ENCODE peak calls at places on chromosomes 1 and 21, in nine cellular contexts. One of them, this sample, is unnamed.

GRCh38 chr1:29789221-29789909 is 553.0 kb downstream of the PTPRU start:
- DNase-seq in endodermal cell: no peak
- DNase-seq in IMR-90: peak; percentile 23
- DNase-seq in psoas muscle: no peak
- DNase-seq in adipocyte: no peak
- DNase-seq in colonic mucosa: peak; percentile 7
- DNase-seq in CD8-positive, alpha-beta T cell: no peak
- DNase-seq in SJSA1: peak; percentile 39
- DNase-seq in hepatocyte: no peak
- DNase-seq in this sample: no peak

GRCh38 chr1:225862581-225862950 is 19.6 kb downstream of the TMEM63A start:
- DNase-seq in hepatocyte: no peak
- DNase-seq in IMR-90: no peak
- DNase-seq in CD8-positive, alpha-beta T cell: no peak
- DNase-seq in psoas muscle: no peak
- DNase-seq in colonic mucosa: no peak
- DNase-seq in SJSA1: no peak
- DNase-seq in endodermal cell: no peak
- DNase-seq in adipocyte: no peak
- DNase-seq in this sample: no peak

GRCh38 chr1:23217421-23218115 is at the start of gene HTR1D:
- DNase-seq in SJSA1: no peak
- DNase-seq in IMR-90: no peak
- DNase-seq in CD8-positive, alpha-beta T cell: no peak
- DNase-seq in colonic mucosa: no peak
- DNase-seq in endodermal cell: peak; percentile 86
- DNase-seq in adipocyte: peak; percentile 44
- DNase-seq in psoas muscle: no peak
- DNase-seq in hepatocyte: peak; percentile 42
- DNase-seq in this sample: no peak

GRCh38 chr1:157170677-157171515 is 32.7 kb upstream of the ETV3 start:
- DNase-seq in adipocyte: peak; percentile 57
- DNase-seq in IMR-90: no peak
- DNase-seq in CD8-positive, alpha-beta T cell: no peak
- DNase-seq in endodermal cell: peak; percentile 93
- DNase-seq in psoas muscle: no peak
- DNase-seq in SJSA1: peak; percentile 26
- DNase-seq in hepatocyte: peak; percentile 58
- DNase-seq in colonic mucosa: peak; percentile 58
- DNase-seq in this sample: peak; percentile 39

GRCh38 chr1:91697322-91698260 is 188.4 kb downstream of the TGFBR3 start:
- DNase-seq in adipocyte: peak; percentile 84
- DNase-seq in endodermal cell: no peak
- DNase-seq in psoas muscle: no peak
- DNase-seq in colonic mucosa: no peak
- DNase-seq in IMR-90: peak; percentile 79
- DNase-seq in CD8-positive, alpha-beta T cell: no peak
- DNase-seq in SJSA1: no peak
- DNase-seq in hepatocyte: no peak
- DNase-seq in this sample: no peak

GRCh38 chr1:234607091-234608025 is 2.6 kb downstream of the IRF2BP2 start:
- DNase-seq in psoas muscle: peak; percentile 31
- DNase-seq in IMR-90: no peak
- DNase-seq in CD8-positive, alpha-beta T cell: no peak
- DNase-seq in adipocyte: peak; percentile 53
- DNase-seq in hepatocyte: no peak
- DNase-seq in endodermal cell: peak; percentile 67
- DNase-seq in colonic mucosa: no peak
- DNase-seq in SJSA1: peak; percentile 74
- DNase-seq in this sample: no peak

GRCh38 chr1:96508226-96508625 is 213.4 kb upstream of the PTBP2 start:
- DNase-seq in hepatocyte: no peak
- DNase-seq in psoas muscle: no peak
- DNase-seq in adipocyte: no peak
- DNase-seq in IMR-90: no peak
- DNase-seq in colonic mucosa: no peak
- DNase-seq in SJSA1: no peak
- DNase-seq in CD8-positive, alpha-beta T cell: no peak
- DNase-seq in endodermal cell: no peak
- DNase-seq in this sample: no peak

GRCh38 chr1:220767312-220768126 is 19.2 kb upstream of the MTARC1 start:
- DNase-seq in IMR-90: peak; percentile 53
- DNase-seq in endodermal cell: no peak
- DNase-seq in colonic mucosa: no peak
- DNase-seq in SJSA1: no peak
- DNase-seq in hepatocyte: peak; percentile 62
- DNase-seq in adipocyte: no peak
- DNase-seq in CD8-positive, alpha-beta T cell: no peak
- DNase-seq in psoas muscle: no peak
- DNase-seq in this sample: peak; percentile 31

GRCh38 chr21:46155514-46156377 is at the start of gene FTCD:
- DNase-seq in CD8-positive, alpha-beta T cell: no peak
- DNase-seq in endodermal cell: no peak
- DNase-seq in colonic mucosa: no peak
- DNase-seq in hepatocyte: peak; percentile 63
- DNase-seq in psoas muscle: no peak
- DNase-seq in adipocyte: no peak
- DNase-seq in SJSA1: no peak
- DNase-seq in IMR-90: no peak
- DNase-seq in this sample: no peak

GRCh38 chr1:197799271-197799670 is 24.0 kb upstream of the DENND1B start:
- DNase-seq in adipocyte: peak; percentile 65
- DNase-seq in colonic mucosa: no peak
- DNase-seq in SJSA1: peak; percentile 31
- DNase-seq in hepatocyte: peak; percentile 20
- DNase-seq in psoas muscle: no peak
- DNase-seq in IMR-90: peak; percentile 88
- DNase-seq in CD8-positive, alpha-beta T cell: no peak
- DNase-seq in endodermal cell: peak; percentile 62
- DNase-seq in this sample: peak; percentile 4

DNA sequence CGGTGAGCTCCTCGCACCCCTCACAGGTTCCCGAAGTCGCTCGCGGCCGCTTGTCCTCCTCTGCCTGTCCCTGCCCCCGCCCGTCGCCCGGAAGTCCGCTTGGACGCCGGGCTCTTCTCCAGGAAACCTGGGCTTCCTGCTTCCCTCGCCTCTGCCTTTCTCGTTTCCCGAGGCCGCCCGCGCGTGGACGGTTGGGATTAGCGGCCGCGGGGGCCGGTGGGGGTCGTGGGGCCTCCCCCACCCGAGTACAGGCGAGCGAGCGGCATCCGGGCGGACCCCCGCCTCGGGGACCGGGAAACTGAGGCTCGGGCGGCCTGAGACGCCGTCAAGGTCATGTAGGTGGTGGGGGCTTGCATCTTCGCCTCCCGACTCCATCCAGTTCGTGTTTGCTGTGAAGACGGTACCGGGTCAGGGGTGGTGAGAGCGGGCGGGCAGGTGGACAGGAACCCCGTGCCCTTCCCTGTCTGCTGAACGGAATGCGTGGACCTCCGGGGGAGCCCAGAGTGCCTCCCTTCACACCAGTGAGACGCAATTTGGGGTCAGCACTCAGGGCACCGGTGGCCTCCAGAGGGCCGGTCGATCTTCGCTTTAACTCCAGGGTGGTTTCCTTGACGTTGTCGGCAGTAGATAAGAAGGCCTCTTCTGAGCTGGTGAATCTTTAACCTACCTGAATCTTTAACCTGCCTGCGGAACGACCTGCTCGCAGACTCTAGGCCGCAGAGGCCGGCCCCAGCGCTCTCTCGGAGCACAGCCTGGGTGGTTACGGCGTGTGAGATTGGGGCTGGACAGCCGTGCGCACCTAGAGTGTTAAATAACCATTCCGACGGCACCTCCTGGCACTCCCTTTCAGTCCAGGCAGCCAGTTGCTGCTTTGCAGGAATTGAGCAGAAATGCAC is 715 bp downstream of the ARF1 start:
- DNase-seq in CD8-positive, alpha-beta T cell: no peak
- DNase-seq in SJSA1: peak; percentile 33
- DNase-seq in hepatocyte: peak; percentile 78
- DNase-seq in psoas muscle: peak; percentile 69
- DNase-seq in colonic mucosa: peak; percentile 64
- DNase-seq in adipocyte: peak; percentile 62
- DNase-seq in IMR-90: peak; percentile 29
- DNase-seq in endodermal cell: peak; percentile 72
- DNase-seq in this sample: peak; percentile 46
- H3K4me1 ChIP-seq in CD8-positive, alpha-beta T cell: peaks cover 59% of the 10 kb centered on the region
- H3K4me1 ChIP-seq in SJSA1: peaks cover 56% of the 10 kb centered on the region
- H3K4me1 ChIP-seq in hepatocyte: peaks cover 45% of the 10 kb centered on the region
- H3K4me1 ChIP-seq in psoas muscle: peaks cover 51% of the 10 kb centered on the region
- H3K4me1 ChIP-seq in colonic mucosa: peaks cover 41% of the 10 kb centered on the region
- H3K4me1 ChIP-seq in adipocyte: peaks cover 45% of the 10 kb centered on the region
- H3K4me1 ChIP-seq in IMR-90: peaks cover 27% of the 10 kb centered on the region
- H3K4me1 ChIP-seq in endodermal cell: peaks cover 25% of the 10 kb centered on the region
- H3K4me1 ChIP-seq in this sample: peaks cover 17% of the 10 kb centered on the region

DNA sequence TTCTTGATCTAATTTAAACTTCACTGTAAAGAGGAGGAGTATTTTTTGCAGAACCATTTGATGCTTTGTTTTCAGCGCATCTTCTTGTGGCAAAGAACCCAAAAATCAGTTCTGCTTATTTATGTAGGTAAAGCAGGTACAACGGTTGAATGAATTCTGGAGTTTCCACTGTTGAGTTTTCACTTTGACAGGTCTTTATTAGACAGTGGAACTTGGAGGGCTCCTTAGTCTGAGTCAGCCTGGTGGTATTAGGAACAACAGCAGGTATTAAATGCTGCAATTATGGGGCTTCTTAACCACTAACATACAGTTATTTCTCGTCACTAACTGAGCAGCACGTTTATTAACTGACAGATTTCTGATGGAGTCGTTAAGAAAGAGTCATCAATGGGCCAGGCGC is 1.2 kb downstream of the LRIG2 start:
- DNase-seq in hepatocyte: no peak
- DNase-seq in colonic mucosa: no peak
- DNase-seq in CD8-positive, alpha-beta T cell: no peak
- DNase-seq in SJSA1: no peak
- DNase-seq in psoas muscle: no peak
- DNase-seq in IMR-90: no peak
- DNase-seq in adipocyte: no peak
- DNase-seq in endodermal cell: no peak
- DNase-seq in this sample: no peak
- H3K4me3 ChIP-seq in hepatocyte: peak overlapping the region; percentile 82
- H3K4me3 ChIP-seq in colonic mucosa: peak overlapping the region; percentile 91
- H3K4me3 ChIP-seq in CD8-positive, alpha-beta T cell: peak overlapping the region; percentile 84
- H3K4me3 ChIP-seq in SJSA1: peak overlapping the region; percentile 70
- H3K4me3 ChIP-seq in psoas muscle: peak overlapping the region; percentile 98
- H3K4me3 ChIP-seq in IMR-90: peak overlapping the region; percentile 85
- H3K4me3 ChIP-seq in adipocyte: peak overlapping the region; percentile 97
- H3K4me3 ChIP-seq in endodermal cell: peak overlapping the region; percentile 99
- H3K4me3 ChIP-seq in this sample: peak overlapping the region; percentile 72

DNA sequence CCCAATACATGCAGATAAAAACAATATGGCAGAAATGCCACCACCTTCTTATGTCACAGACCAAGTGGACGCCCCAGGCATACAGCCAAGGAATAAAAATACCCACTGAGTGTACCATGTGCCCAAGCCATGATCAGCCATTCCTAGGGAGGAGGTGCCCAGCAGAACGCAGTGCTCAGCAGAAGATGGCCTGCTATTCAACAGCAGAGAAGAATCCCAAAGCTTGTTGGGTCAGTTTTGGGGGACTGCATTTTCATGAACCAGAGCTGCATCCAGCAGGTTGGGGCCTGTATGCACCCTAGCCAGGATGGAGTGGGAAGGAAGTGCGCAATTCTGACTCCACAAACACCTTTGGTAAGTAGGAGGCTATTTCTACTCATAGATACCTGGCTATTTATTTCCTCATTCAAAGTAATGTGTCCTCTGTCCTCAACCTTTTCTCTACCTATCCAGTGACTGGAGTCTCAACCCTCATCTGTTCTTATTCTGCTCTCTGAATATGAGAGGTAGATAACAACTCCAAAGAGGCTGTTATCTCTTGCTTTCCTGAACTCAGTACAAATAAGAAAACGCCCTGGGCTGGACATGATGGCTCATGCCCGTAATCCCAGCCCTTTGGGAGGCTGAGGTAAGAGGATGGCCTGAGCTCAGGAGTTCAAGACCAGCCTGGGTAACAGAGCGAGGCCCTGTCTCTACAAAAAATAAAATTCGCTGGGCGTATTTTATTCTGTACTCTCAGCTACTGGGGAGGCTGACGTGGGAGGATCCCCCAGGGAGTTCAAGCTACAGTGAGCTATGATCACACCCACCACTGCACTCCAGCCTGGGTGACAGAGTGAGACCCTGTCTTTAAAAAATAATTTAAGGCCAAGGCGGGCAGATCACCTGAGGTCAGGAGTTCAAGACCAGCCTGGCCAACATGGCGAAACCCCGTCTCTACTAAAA is 2.5 kb upstream of the PLEKHM2 start:
- DNase-seq in colonic mucosa: no peak
- DNase-seq in endodermal cell: peak; percentile 59
- DNase-seq in IMR-90: no peak
- DNase-seq in CD8-positive, alpha-beta T cell: no peak
- DNase-seq in psoas muscle: peak; percentile 39
- DNase-seq in hepatocyte: peak; percentile 30
- DNase-seq in SJSA1: no peak
- DNase-seq in adipocyte: no peak
- DNase-seq in this sample: no peak
- H3K4me1 ChIP-seq in colonic mucosa: peaks cover 3% of the 10 kb centered on the region
- H3K4me1 ChIP-seq in endodermal cell: peaks cover 3% of the 10 kb centered on the region
- H3K4me1 ChIP-seq in IMR-90: peaks cover 19% of the 10 kb centered on the region
- H3K4me1 ChIP-seq in CD8-positive, alpha-beta T cell: peaks cover 16% of the 10 kb centered on the region
- H3K4me1 ChIP-seq in psoas muscle: peaks cover 30% of the 10 kb centered on the region
- H3K4me1 ChIP-seq in hepatocyte: peaks cover 14% of the 10 kb centered on the region
- H3K4me1 ChIP-seq in SJSA1: peaks cover 39% of the 10 kb centered on the region
- H3K4me1 ChIP-seq in adipocyte: peaks cover 47% of the 10 kb centered on the region
- H3K4me1 ChIP-seq in this sample: no peaks in the 10 kb centered on the region

GRCh38 chr1:75135829-75136142 is 1.6 kb downstream of the LHX8 start:
- DNase-seq in IMR-90: no peak
- DNase-seq in SJSA1: no peak
- DNase-seq in psoas muscle: no peak
- DNase-seq in hepatocyte: no peak
- DNase-seq in CD8-positive, alpha-beta T cell: no peak
- DNase-seq in colonic mucosa: no peak
- DNase-seq in adipocyte: no peak
- DNase-seq in endodermal cell: no peak
- DNase-seq in this sample: no peak

GRCh38 chr1:75134656-75134938 is 409 bp downstream of the LHX8 start:
- DNase-seq in psoas muscle: no peak
- DNase-seq in CD8-positive, alpha-beta T cell: no peak
- DNase-seq in endodermal cell: no peak
- DNase-seq in adipocyte: no peak
- DNase-seq in IMR-90: no peak
- DNase-seq in hepatocyte: no peak
- DNase-seq in colonic mucosa: no peak
- DNase-seq in SJSA1: no peak
- DNase-seq in this sample: no peak

GRCh38 chr1:75136158-75136815 is 2.1 kb downstream of the LHX8 start:
- DNase-seq in colonic mucosa: no peak
- DNase-seq in psoas muscle: no peak
- DNase-seq in endodermal cell: peak; percentile 85
- DNase-seq in CD8-positive, alpha-beta T cell: no peak
- DNase-seq in SJSA1: peak; percentile 81
- DNase-seq in hepatocyte: peak; percentile 62
- DNase-seq in IMR-90: no peak
- DNase-seq in adipocyte: peak; percentile 58
- DNase-seq in this sample: no peak

GRCh38 chr1:75133754-75134655 is at the start of gene LHX8:
- DNase-seq in SJSA1: peak; percentile 78
- DNase-seq in colonic mucosa: no peak
- DNase-seq in hepatocyte: peak; percentile 31
- DNase-seq in CD8-positive, alpha-beta T cell: no peak
- DNase-seq in endodermal cell: peak; percentile 81
- DNase-seq in adipocyte: peak; percentile 62
- DNase-seq in psoas muscle: no peak
- DNase-seq in IMR-90: no peak
- DNase-seq in this sample: peak; percentile 76

GRCh38 chr1:75134939-75135828 is 996 bp downstream of the LHX8 start:
- DNase-seq in endodermal cell: peak; percentile 83
- DNase-seq in psoas muscle: no peak
- DNase-seq in CD8-positive, alpha-beta T cell: no peak
- DNase-seq in hepatocyte: no peak
- DNase-seq in adipocyte: peak; percentile 48
- DNase-seq in SJSA1: peak; percentile 79
- DNase-seq in IMR-90: peak; percentile 0
- DNase-seq in colonic mucosa: no peak
- DNase-seq in this sample: no peak
- H3K4me3 ChIP-seq in endodermal cell: peak overlapping the region; percentile 76
- H3K4me3 ChIP-seq in psoas muscle: peak overlapping the region; percentile 50
- H3K4me3 ChIP-seq in CD8-positive, alpha-beta T cell: no peak overlapping the region
- H3K4me3 ChIP-seq in hepatocyte: peak overlapping the region; percentile 6
- H3K4me3 ChIP-seq in adipocyte: peak overlapping the region; percentile 70
- H3K4me3 ChIP-seq in SJSA1: peak overlapping the region; percentile 61
- H3K4me3 ChIP-seq in IMR-90: peak overlapping the region; percentile 36
- H3K4me3 ChIP-seq in colonic mucosa: no peak overlapping the region
- H3K4me3 ChIP-seq in this sample: no peak overlapping the region

This sample was measured in SJCRH30.